ENCODE peak calls at places on chromosomes 5 and 9, in four cellular contexts. L is WTC11, N is GM23338, V is fibroblast of mammary gland. D is an unnamed sample.

GRCh38 chr5:72363146-72363802 is 43.1 kb downstream of the PTCD2 start:
- DNase-seq in N (peak), L (no peak), V (peak), D (peak)

GRCh38 chr9:27385606-27386005 is 88.7 kb upstream of the EQTN start:
- DNase-seq in L (no peak), V (no peak), N (no peak), D (no peak)

GRCh38 chr5:40165789-40166728 is 513.7 kb upstream of the PTGER4 start:
- DNase-seq in N (peak), L (no peak), V (peak), D (peak)

GRCh38 chr9:5085993-5086392 is 99.4 kb downstream of the INSL6 start:
- DNase-seq in V (no peak), L (peak), N (peak), D (no peak)

GRCh38 chr9:28915256-28915930 is 1342.1 kb upstream of the C9orf72 start:
- DNase-seq in L (no peak), V (no peak), N (no peak), D (peak)

GRCh38 chr5:107314330-107314729 is 356.4 kb downstream of the EFNA5 start:
- DNase-seq in V (no peak), L (no peak), N (no peak), D (no peak)

GRCh38 chr9:126233175-126233574 is 93.5 kb upstream of the MVB12B start:
- DNase-seq in L (no peak), V (no peak), N (no peak), D (no peak)

GRCh38 chr9:129884220-129885017 is 49.2 kb downstream of the USP20 start:
- DNase-seq in V (peak), L (peak), N (peak), D (peak)

GRCh38 chr9:104805441-104805840 is 41.5 kb downstream of the NIPSNAP3B start:
- DNase-seq in V (no peak), N (no peak), L (no peak), D (no peak)

GRCh38 chr9:134972140-134972539 is 54.4 kb upstream of the FCN1 start:
- DNase-seq in L (no peak), V (no peak), N (no peak), D (no peak)

GRCh38 chr5:62084391-62084790 is 221.6 kb upstream of the KIF2A start:
- DNase-seq in V (no peak), L (no peak), N (no peak), D (no peak)

GRCh38 chr5:67073045-67073444 is 123.6 kb downstream of the CD180 start:
- DNase-seq in N (no peak), V (no peak), L (no peak), D (no peak)

GRCh38 chr5:150510460-150511263 is 2.7 kb downstream of the NDST1 start:
- DNase-seq in L (no peak), V (peak), N (peak), D (no peak)

GRCh38 chr9:4301971-4302427 is 2.1 kb upstream of the GLIS3 start:
- DNase-seq in V (peak), L (no peak), N (no peak), D (peak)

GRCh38 chr5:181190711-181191525 is 14.1 kb downstream of the TRIM7 start:
- DNase-seq in V (no peak), L (peak), N (peak), D (peak)

GRCh38 chr5:123672067-123672466 is 160.1 kb downstream of the CSNK1G3 start:
- DNase-seq in V (no peak), L (no peak), N (no peak), D (no peak)

GRCh38 chr5:157502143-157502647 is 42.2 kb downstream of the NIPAL4 start:
- DNase-seq in N (no peak), V (no peak), L (no peak), D (no peak)

GRCh38 chr9:120713257-120714087 is 798 bp downstream of the MEGF9 start:
- DNase-seq in N (peak), L (peak), V (no peak), D (peak)

GRCh38 chr5:106195679-106196078 is 1475.1 kb downstream of the EFNA5 start:
- DNase-seq in V (no peak), N (no peak), L (no peak), D (no peak)

GRCh38 chr5:139473105-139473504 is 2.3 kb downstream of the SMIM33 start:
- DNase-seq in L (peak), N (peak), V (no peak), D (no peak)

GRCh38 chr5:66169534-66169933 is 25.4 kb downstream of the SREK1 start:
- DNase-seq in V (no peak), N (no peak), L (no peak), D (peak)

DNA sequence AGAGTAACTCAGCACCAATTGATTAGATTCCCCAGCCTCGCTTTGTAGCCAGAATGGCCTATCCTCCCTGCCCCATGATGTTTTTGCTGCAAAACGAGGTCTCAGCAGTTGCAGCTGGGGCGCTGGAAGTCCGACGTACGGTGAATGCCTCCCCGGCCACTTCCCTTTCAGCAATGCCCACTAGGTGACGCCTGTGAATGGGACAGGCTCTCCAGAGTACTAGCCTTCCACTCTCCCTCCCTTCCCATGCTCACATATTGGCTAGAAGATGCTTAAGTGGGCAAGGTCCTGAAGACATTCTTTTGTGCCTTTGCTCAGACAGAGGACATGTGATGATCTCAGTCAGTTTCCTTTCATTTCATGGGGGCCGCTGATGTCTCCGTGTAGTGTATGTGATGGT is 50.8 kb downstream of the DMRT2 start:
- DNase-seq in V (peak), L (peak), N (peak), D (peak)
- TF ChIP-seq CTCF in V (peak), L (no peak), N (peak), D (peak)

DNA sequence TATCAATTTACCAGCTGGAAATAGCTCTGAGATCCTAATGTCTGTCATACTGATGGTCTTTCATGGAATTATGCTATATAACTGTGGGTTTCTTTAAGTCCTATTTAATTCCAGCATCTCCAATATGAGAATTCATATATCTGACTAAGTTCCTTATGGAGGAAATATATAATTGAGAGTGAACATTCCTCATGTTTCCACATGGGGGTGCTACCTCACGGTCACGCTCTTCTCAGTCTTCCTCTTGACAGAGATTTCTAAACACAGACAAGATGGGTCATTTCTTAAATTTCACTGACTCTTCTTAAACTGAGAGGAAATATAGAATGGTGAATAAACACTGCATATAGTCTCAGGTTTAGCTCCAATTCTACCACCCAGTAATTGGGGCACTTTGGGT is 212.1 kb downstream of the SLF1 start:
- DNase-seq in V (peak), L (no peak), N (peak), D (peak)
- TF ChIP-seq CTCF in V (peak), L (peak), N (peak), D (peak)

GRCh38 chr5:36090033-36090432 is 23.4 kb upstream of the UGT3A2 start:
- DNase-seq in V (peak), L (peak), N (peak), D (peak)
- TF ChIP-seq CTCF in V (peak), L (no peak), N (peak), D (peak)

GRCh38 chr5:159906463-159906862 is 9.8 kb upstream of the ADRA1B start:
- DNase-seq in V (no peak), L (no peak), N (no peak), D (no peak)
- TF ChIP-seq CTCF in V (no peak), L (no peak), N (no peak), D (no peak)

D was measured in PC-3.